ENCODE peak calls at places on chromosome 3, in ten cellular contexts. One of them, this sample, is unnamed.

GRCh38 chr3:188076176-188076575 is 77.8 kb upstream of the LPP start:
- DNase-seq in heart right ventricle: peak; percentile 26
- DNase-seq in tibial artery: peak; percentile 60
- DNase-seq in hepatocyte: no peak
- DNase-seq in uterus: peak; percentile 43
- DNase-seq in esophagus squamous epithelium: no peak
- DNase-seq in CD4-positive, alpha-beta T cell: no peak
- DNase-seq in naive thymus-derived CD4-positive, alpha-beta T cell: no peak
- DNase-seq in neuronal stem cell: no peak
- DNase-seq in fibroblast of lung: no peak
- DNase-seq in this sample: no peak

GRCh38 chr3:11155341-11156025 is 1.2 kb downstream of the HRH1 start:
- DNase-seq in heart right ventricle: peak; percentile 65
- DNase-seq in tibial artery: peak; percentile 87
- DNase-seq in hepatocyte: peak; percentile 85
- DNase-seq in uterus: peak; percentile 80
- DNase-seq in esophagus squamous epithelium: no peak
- DNase-seq in CD4-positive, alpha-beta T cell: no peak
- DNase-seq in naive thymus-derived CD4-positive, alpha-beta T cell: no peak
- DNase-seq in neuronal stem cell: peak; percentile 52
- DNase-seq in fibroblast of lung: peak; percentile 81
- DNase-seq in this sample: peak; percentile 20

GRCh38 chr3:178532414-178532813 is 3.8 kb upstream of the KCNMB2 start:
- DNase-seq in heart right ventricle: no peak
- DNase-seq in tibial artery: no peak
- DNase-seq in hepatocyte: no peak
- DNase-seq in uterus: no peak
- DNase-seq in esophagus squamous epithelium: no peak
- DNase-seq in CD4-positive, alpha-beta T cell: no peak
- DNase-seq in naive thymus-derived CD4-positive, alpha-beta T cell: no peak
- DNase-seq in neuronal stem cell: no peak
- DNase-seq in fibroblast of lung: peak; percentile 47
- DNase-seq in this sample: no peak

GRCh38 chr3:187713504-187713903 is 11.1 kb upstream of the RTP2 start:
- DNase-seq in heart right ventricle: no peak
- DNase-seq in tibial artery: no peak
- DNase-seq in hepatocyte: no peak
- DNase-seq in uterus: no peak
- DNase-seq in esophagus squamous epithelium: no peak
- DNase-seq in CD4-positive, alpha-beta T cell: no peak
- DNase-seq in naive thymus-derived CD4-positive, alpha-beta T cell: peak; percentile 21
- DNase-seq in neuronal stem cell: no peak
- DNase-seq in fibroblast of lung: peak; percentile 45
- DNase-seq in this sample: no peak

GRCh38 chr3:53252105-53252946 is 3.5 kb downstream of the TKT start:
- DNase-seq in heart right ventricle: no peak
- DNase-seq in tibial artery: peak; percentile 45
- DNase-seq in hepatocyte: no peak
- DNase-seq in uterus: no peak
- DNase-seq in esophagus squamous epithelium: no peak
- DNase-seq in CD4-positive, alpha-beta T cell: no peak
- DNase-seq in naive thymus-derived CD4-positive, alpha-beta T cell: no peak
- DNase-seq in neuronal stem cell: no peak
- DNase-seq in fibroblast of lung: peak; percentile 33
- DNase-seq in this sample: no peak

GRCh38 chr3:58672451-58672850 is 5.9 kb upstream of the FAM3D start:
- DNase-seq in heart right ventricle: no peak
- DNase-seq in tibial artery: no peak
- DNase-seq in hepatocyte: no peak
- DNase-seq in uterus: no peak
- DNase-seq in esophagus squamous epithelium: no peak
- DNase-seq in CD4-positive, alpha-beta T cell: no peak
- DNase-seq in naive thymus-derived CD4-positive, alpha-beta T cell: no peak
- DNase-seq in neuronal stem cell: no peak
- DNase-seq in fibroblast of lung: no peak
- DNase-seq in this sample: no peak

GRCh38 chr3:10471337-10471721 is 34.1 kb downstream of the ATP2B2 start:
- DNase-seq in heart right ventricle: no peak
- DNase-seq in tibial artery: no peak
- DNase-seq in hepatocyte: peak; percentile 13
- DNase-seq in uterus: no peak
- DNase-seq in esophagus squamous epithelium: no peak
- DNase-seq in CD4-positive, alpha-beta T cell: no peak
- DNase-seq in naive thymus-derived CD4-positive, alpha-beta T cell: no peak
- DNase-seq in neuronal stem cell: peak; percentile 54
- DNase-seq in fibroblast of lung: peak; percentile 9
- DNase-seq in this sample: no peak

GRCh38 chr3:170178631-170179030 is 2.9 kb downstream of the PHC3 start:
- DNase-seq in heart right ventricle: no peak
- DNase-seq in tibial artery: no peak
- DNase-seq in hepatocyte: no peak
- DNase-seq in uterus: no peak
- DNase-seq in esophagus squamous epithelium: no peak
- DNase-seq in CD4-positive, alpha-beta T cell: peak; percentile 37
- DNase-seq in naive thymus-derived CD4-positive, alpha-beta T cell: peak; percentile 71
- DNase-seq in neuronal stem cell: no peak
- DNase-seq in fibroblast of lung: no peak
- DNase-seq in this sample: no peak

GRCh38 chr3:164199982-164200823 is 878.1 kb downstream of the SI start:
- DNase-seq in heart right ventricle: no peak
- DNase-seq in tibial artery: no peak
- DNase-seq in hepatocyte: no peak
- DNase-seq in uterus: no peak
- DNase-seq in esophagus squamous epithelium: no peak
- DNase-seq in CD4-positive, alpha-beta T cell: no peak
- DNase-seq in naive thymus-derived CD4-positive, alpha-beta T cell: no peak
- DNase-seq in neuronal stem cell: no peak
- DNase-seq in fibroblast of lung: no peak
- DNase-seq in this sample: no peak

GRCh38 chr3:47342812-47343211 is 38.0 kb upstream of the PTPN23 start:
- DNase-seq in heart right ventricle: no peak
- DNase-seq in tibial artery: no peak
- DNase-seq in hepatocyte: no peak
- DNase-seq in uterus: no peak
- DNase-seq in esophagus squamous epithelium: no peak
- DNase-seq in CD4-positive, alpha-beta T cell: no peak
- DNase-seq in naive thymus-derived CD4-positive, alpha-beta T cell: no peak
- DNase-seq in neuronal stem cell: no peak
- DNase-seq in fibroblast of lung: no peak
- DNase-seq in this sample: no peak

GRCh38 chr3:173258721-173259120 is 117.7 kb upstream of the SPATA16 start:
- DNase-seq in heart right ventricle: no peak
- DNase-seq in tibial artery: no peak
- DNase-seq in hepatocyte: no peak
- DNase-seq in uterus: no peak
- DNase-seq in esophagus squamous epithelium: no peak
- DNase-seq in CD4-positive, alpha-beta T cell: no peak
- DNase-seq in naive thymus-derived CD4-positive, alpha-beta T cell: no peak
- DNase-seq in neuronal stem cell: no peak
- DNase-seq in fibroblast of lung: no peak
- DNase-seq in this sample: no peak

GRCh38 chr3:134364061-134364935 is 9.9 kb downstream of the AMOTL2 start:
- DNase-seq in heart right ventricle: peak; percentile 94
- DNase-seq in tibial artery: peak; percentile 96
- DNase-seq in hepatocyte: peak; percentile 96
- DNase-seq in uterus: peak; percentile 97
- DNase-seq in esophagus squamous epithelium: peak; percentile 21
- DNase-seq in CD4-positive, alpha-beta T cell: no peak
- DNase-seq in naive thymus-derived CD4-positive, alpha-beta T cell: peak; percentile 13
- DNase-seq in neuronal stem cell: peak; percentile 94
- DNase-seq in fibroblast of lung: peak; percentile 98
- DNase-seq in this sample: peak; percentile 52

GRCh38 chr3:34108976-34109375 is 310.5 kb downstream of the PDCD6IP start:
- DNase-seq in heart right ventricle: no peak
- DNase-seq in tibial artery: no peak
- DNase-seq in hepatocyte: no peak
- DNase-seq in uterus: no peak
- DNase-seq in esophagus squamous epithelium: no peak
- DNase-seq in CD4-positive, alpha-beta T cell: no peak
- DNase-seq in naive thymus-derived CD4-positive, alpha-beta T cell: no peak
- DNase-seq in neuronal stem cell: no peak
- DNase-seq in fibroblast of lung: no peak
- DNase-seq in this sample: no peak
- H3K27ac ChIP-seq in heart right ventricle: no peak overlapping the region
- H3K27ac ChIP-seq in tibial artery: no peak overlapping the region
- H3K27ac ChIP-seq in hepatocyte: no peak overlapping the region
- H3K27ac ChIP-seq in uterus: no peak overlapping the region
- H3K27ac ChIP-seq in esophagus squamous epithelium: no peak overlapping the region
- H3K27ac ChIP-seq in CD4-positive, alpha-beta T cell: no peak overlapping the region
- H3K27ac ChIP-seq in naive thymus-derived CD4-positive, alpha-beta T cell: no peak overlapping the region
- H3K27ac ChIP-seq in neuronal stem cell: no peak overlapping the region
- H3K27ac ChIP-seq in fibroblast of lung: no peak overlapping the region
- H3K27ac ChIP-seq in this sample: no peak overlapping the region

DNA sequence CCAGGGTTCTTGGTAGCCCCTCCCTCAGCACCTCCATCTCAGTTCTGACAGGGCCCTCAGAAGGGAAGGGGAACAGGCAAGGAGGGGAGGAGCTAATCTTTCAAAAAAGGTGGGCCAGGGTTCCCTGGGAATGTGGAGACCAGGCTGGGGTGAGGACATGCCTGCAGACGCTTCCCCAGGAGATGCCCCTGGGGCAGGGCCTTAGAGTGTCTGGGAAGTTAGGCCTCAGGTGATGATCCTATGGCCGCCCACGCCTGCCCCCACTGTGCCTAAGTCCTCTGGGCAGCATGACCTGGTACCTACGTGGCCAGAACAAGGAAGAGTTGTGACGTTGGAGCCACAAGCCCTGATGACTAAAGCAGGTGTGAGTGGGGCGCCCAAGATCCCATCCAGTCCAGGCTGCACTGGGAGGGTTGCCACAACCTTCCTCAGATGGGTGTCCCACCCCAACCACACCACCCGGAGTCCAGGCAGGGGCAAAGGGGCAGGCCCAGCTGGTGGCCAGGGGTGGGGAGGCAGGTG is 3.9 kb upstream of the SEMA3B start:
- DNase-seq in heart right ventricle: peak; percentile 21
- DNase-seq in tibial artery: no peak
- DNase-seq in hepatocyte: no peak
- DNase-seq in uterus: no peak
- DNase-seq in esophagus squamous epithelium: no peak
- DNase-seq in CD4-positive, alpha-beta T cell: no peak
- DNase-seq in naive thymus-derived CD4-positive, alpha-beta T cell: no peak
- DNase-seq in neuronal stem cell: no peak
- DNase-seq in fibroblast of lung: no peak
- DNase-seq in this sample: no peak
- H3K27ac ChIP-seq in heart right ventricle: peak overlapping the region; percentile 61
- H3K27ac ChIP-seq in tibial artery: peak overlapping the region; percentile 96
- H3K27ac ChIP-seq in hepatocyte: peak overlapping the region; percentile 91
- H3K27ac ChIP-seq in uterus: peak overlapping the region; percentile 99
- H3K27ac ChIP-seq in esophagus squamous epithelium: peak overlapping the region; percentile 67
- H3K27ac ChIP-seq in CD4-positive, alpha-beta T cell: no peak overlapping the region
- H3K27ac ChIP-seq in naive thymus-derived CD4-positive, alpha-beta T cell: no peak overlapping the region
- H3K27ac ChIP-seq in neuronal stem cell: peak overlapping the region; percentile 82
- H3K27ac ChIP-seq in fibroblast of lung: peak overlapping the region; percentile 66
- H3K27ac ChIP-seq in this sample: peak overlapping the region; percentile 98

DNA sequence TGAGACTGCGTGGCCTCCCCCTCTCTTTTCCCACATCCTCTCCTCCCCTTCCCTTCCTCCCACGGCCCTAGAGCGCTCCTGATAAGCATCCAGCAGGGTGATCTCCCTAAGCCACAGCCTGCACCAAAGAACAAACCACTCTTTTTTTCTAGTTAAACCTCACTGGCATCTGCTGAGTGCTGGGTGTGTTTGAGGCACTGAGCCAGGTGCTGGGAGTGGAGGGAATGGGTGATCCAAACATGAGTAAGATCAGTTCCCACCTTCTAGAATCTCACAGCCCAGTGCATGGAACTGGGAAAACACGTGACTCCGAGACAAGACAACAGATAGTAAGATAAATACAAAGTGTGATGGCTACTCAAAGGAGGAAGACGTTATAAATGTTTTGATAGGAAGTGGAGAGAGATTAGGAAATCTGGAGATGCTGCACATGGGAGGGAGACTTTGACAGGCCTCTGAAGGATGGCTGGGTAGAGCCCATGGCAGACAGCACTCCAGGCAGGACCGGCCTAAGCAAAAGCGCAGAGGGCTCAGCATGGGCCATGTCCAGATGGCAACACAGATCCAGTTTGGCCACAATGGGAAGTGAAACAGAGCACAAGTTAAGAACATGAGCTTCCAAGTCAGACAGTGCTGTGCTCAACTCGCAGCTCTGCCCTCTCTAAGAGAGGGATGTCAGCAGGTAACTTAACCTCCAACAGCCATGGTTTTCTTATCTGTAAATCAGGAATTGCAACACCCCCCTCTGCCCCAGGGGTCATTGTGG is 55.6 kb downstream of the CCR3 start:
- DNase-seq in heart right ventricle: no peak
- DNase-seq in tibial artery: no peak
- DNase-seq in hepatocyte: no peak
- DNase-seq in uterus: no peak
- DNase-seq in esophagus squamous epithelium: no peak
- DNase-seq in CD4-positive, alpha-beta T cell: no peak
- DNase-seq in naive thymus-derived CD4-positive, alpha-beta T cell: no peak
- DNase-seq in neuronal stem cell: no peak
- DNase-seq in fibroblast of lung: peak; percentile 8
- DNase-seq in this sample: no peak
- H3K27ac ChIP-seq in heart right ventricle: peak overlapping the region; percentile 84
- H3K27ac ChIP-seq in tibial artery: no peak overlapping the region
- H3K27ac ChIP-seq in hepatocyte: no peak overlapping the region
- H3K27ac ChIP-seq in uterus: no peak overlapping the region
- H3K27ac ChIP-seq in esophagus squamous epithelium: no peak overlapping the region
- H3K27ac ChIP-seq in CD4-positive, alpha-beta T cell: no peak overlapping the region
- H3K27ac ChIP-seq in naive thymus-derived CD4-positive, alpha-beta T cell: no peak overlapping the region
- H3K27ac ChIP-seq in neuronal stem cell: no peak overlapping the region
- H3K27ac ChIP-seq in fibroblast of lung: no peak overlapping the region
- H3K27ac ChIP-seq in this sample: no peak overlapping the region

GRCh38 chr3:133077688-133078087 is 39.5 kb downstream of the TMEM108 start:
- DNase-seq in heart right ventricle: no peak
- DNase-seq in tibial artery: no peak
- DNase-seq in hepatocyte: no peak
- DNase-seq in uterus: no peak
- DNase-seq in esophagus squamous epithelium: no peak
- DNase-seq in CD4-positive, alpha-beta T cell: no peak
- DNase-seq in naive thymus-derived CD4-positive, alpha-beta T cell: no peak
- DNase-seq in neuronal stem cell: no peak
- DNase-seq in fibroblast of lung: no peak
- DNase-seq in this sample: no peak

GRCh38 chr3:133079621-133080020 is 41.4 kb downstream of the TMEM108 start:
- DNase-seq in heart right ventricle: no peak
- DNase-seq in tibial artery: no peak
- DNase-seq in hepatocyte: no peak
- DNase-seq in uterus: no peak
- DNase-seq in esophagus squamous epithelium: no peak
- DNase-seq in CD4-positive, alpha-beta T cell: no peak
- DNase-seq in naive thymus-derived CD4-positive, alpha-beta T cell: no peak
- DNase-seq in neuronal stem cell: no peak
- DNase-seq in fibroblast of lung: no peak
- DNase-seq in this sample: no peak

GRCh38 chr3:133081016-133081415 is 42.8 kb downstream of the TMEM108 start:
- DNase-seq in heart right ventricle: no peak
- DNase-seq in tibial artery: no peak
- DNase-seq in hepatocyte: no peak
- DNase-seq in uterus: no peak
- DNase-seq in esophagus squamous epithelium: no peak
- DNase-seq in CD4-positive, alpha-beta T cell: no peak
- DNase-seq in naive thymus-derived CD4-positive, alpha-beta T cell: no peak
- DNase-seq in neuronal stem cell: no peak
- DNase-seq in fibroblast of lung: no peak
- DNase-seq in this sample: no peak

GRCh38 chr3:133075027-133075426 is 36.8 kb downstream of the TMEM108 start:
- DNase-seq in heart right ventricle: no peak
- DNase-seq in tibial artery: no peak
- DNase-seq in hepatocyte: no peak
- DNase-seq in uterus: no peak
- DNase-seq in esophagus squamous epithelium: no peak
- DNase-seq in CD4-positive, alpha-beta T cell: no peak
- DNase-seq in naive thymus-derived CD4-positive, alpha-beta T cell: no peak
- DNase-seq in neuronal stem cell: no peak
- DNase-seq in fibroblast of lung: no peak
- DNase-seq in this sample: no peak
- H3K27ac ChIP-seq in heart right ventricle: no peak overlapping the region
- H3K27ac ChIP-seq in tibial artery: no peak overlapping the region
- H3K27ac ChIP-seq in hepatocyte: no peak overlapping the region
- H3K27ac ChIP-seq in uterus: no peak overlapping the region
- H3K27ac ChIP-seq in esophagus squamous epithelium: no peak overlapping the region
- H3K27ac ChIP-seq in CD4-positive, alpha-beta T cell: no peak overlapping the region
- H3K27ac ChIP-seq in naive thymus-derived CD4-positive, alpha-beta T cell: no peak overlapping the region
- H3K27ac ChIP-seq in neuronal stem cell: no peak overlapping the region
- H3K27ac ChIP-seq in fibroblast of lung: no peak overlapping the region
- H3K27ac ChIP-seq in this sample: no peak overlapping the region